ENCODE peak calls at places on chromosomes 3 and 15, in six cellular contexts. One of them, this sample, is unnamed.

GRCh38 chr3:15505412-15506165 is 15.9 kb downstream of the COLQ start:
- DNase-seq in AG04450: no peak
- DNase-seq in keratinocyte: no peak
- DNase-seq in cardiac muscle cell: no peak
- DNase-seq in psoas muscle: no peak
- DNase-seq in fibroblast of lung: no peak
- DNase-seq in this sample: no peak

GRCh38 chr3:115623414-115623868 is at the start of gene GAP43:
- DNase-seq in psoas muscle: peak
- DNase-seq in cardiac muscle cell: peak
- DNase-seq in fibroblast of lung: peak
- DNase-seq in AG04450: peak
- DNase-seq in keratinocyte: no peak
- DNase-seq in this sample: peak

GRCh38 chr15:92463826-92464225 is 70.1 kb downstream of the ST8SIA2 start:
- DNase-seq in cardiac muscle cell: no peak
- DNase-seq in fibroblast of lung: peak
- DNase-seq in AG04450: no peak
- DNase-seq in keratinocyte: no peak
- DNase-seq in psoas muscle: no peak
- DNase-seq in this sample: no peak

GRCh38 chr3:105401691-105402149 is 35.0 kb downstream of the ALCAM start:
- DNase-seq in psoas muscle: no peak
- DNase-seq in AG04450: no peak
- DNase-seq in fibroblast of lung: no peak
- DNase-seq in keratinocyte: no peak
- DNase-seq in cardiac muscle cell: no peak
- DNase-seq in this sample: peak

GRCh38 chr15:79007066-79007465 is 62.2 kb upstream of the CTSH start:
- DNase-seq in fibroblast of lung: peak
- DNase-seq in AG04450: no peak
- DNase-seq in keratinocyte: no peak
- DNase-seq in psoas muscle: no peak
- DNase-seq in cardiac muscle cell: peak
- DNase-seq in this sample: no peak

GRCh38 chr15:101068961-101069734 is 150.0 kb downstream of the LRRK1 start:
- DNase-seq in cardiac muscle cell: peak
- DNase-seq in fibroblast of lung: peak
- DNase-seq in keratinocyte: peak
- DNase-seq in psoas muscle: no peak
- DNase-seq in AG04450: no peak
- DNase-seq in this sample: peak

GRCh38 chr3:139134678-139135372 is 90.1 kb upstream of the PRR23C start:
- DNase-seq in psoas muscle: no peak
- DNase-seq in cardiac muscle cell: no peak
- DNase-seq in AG04450: no peak
- DNase-seq in keratinocyte: no peak
- DNase-seq in fibroblast of lung: no peak
- DNase-seq in this sample: peak

GRCh38 chr3:197298858-197299854 is 744 bp upstream of the DLG1 start:
- DNase-seq in psoas muscle: peak
- DNase-seq in AG04450: no peak
- DNase-seq in keratinocyte: no peak
- DNase-seq in cardiac muscle cell: peak
- DNase-seq in fibroblast of lung: no peak
- DNase-seq in this sample: peak

GRCh38 chr3:133695772-133696171 is 34.0 kb upstream of the TOPBP1 start:
- DNase-seq in psoas muscle: no peak
- DNase-seq in fibroblast of lung: no peak
- DNase-seq in cardiac muscle cell: no peak
- DNase-seq in keratinocyte: no peak
- DNase-seq in AG04450: no peak
- DNase-seq in this sample: no peak

GRCh38 chr3:67637255-67637900 is 17.0 kb downstream of the SUCLG2 start:
- DNase-seq in AG04450: no peak
- DNase-seq in cardiac muscle cell: no peak
- DNase-seq in psoas muscle: no peak
- DNase-seq in keratinocyte: no peak
- DNase-seq in fibroblast of lung: no peak
- DNase-seq in this sample: no peak

GRCh38 chr15:101534376-101534970 is 45.0 kb upstream of the PCSK6 start:
- DNase-seq in keratinocyte: no peak
- DNase-seq in cardiac muscle cell: no peak
- DNase-seq in fibroblast of lung: no peak
- DNase-seq in psoas muscle: no peak
- DNase-seq in AG04450: no peak
- DNase-seq in this sample: no peak

GRCh38 chr15:60591491-60592385 is 112.8 kb upstream of the ICE2 start:
- DNase-seq in AG04450: no peak
- DNase-seq in cardiac muscle cell: peak
- DNase-seq in fibroblast of lung: peak
- DNase-seq in keratinocyte: no peak
- DNase-seq in psoas muscle: peak
- DNase-seq in this sample: peak

GRCh38 chr3:14242490-14243311 is 64.1 kb downstream of the LSM3 start:
- DNase-seq in AG04450: no peak
- DNase-seq in fibroblast of lung: no peak
- DNase-seq in psoas muscle: no peak
- DNase-seq in keratinocyte: no peak
- DNase-seq in cardiac muscle cell: no peak
- DNase-seq in this sample: no peak

GRCh38 chr15:59741274-59741906 is 52.3 kb upstream of the BNIP2 start:
- DNase-seq in psoas muscle: no peak
- DNase-seq in cardiac muscle cell: peak
- DNase-seq in keratinocyte: no peak
- DNase-seq in AG04450: no peak
- DNase-seq in fibroblast of lung: peak
- DNase-seq in this sample: peak

GRCh38 chr3:112848196-112848595 is 1.5 kb upstream of the CD200R1L start:
- DNase-seq in keratinocyte: no peak
- DNase-seq in cardiac muscle cell: no peak
- DNase-seq in fibroblast of lung: no peak
- DNase-seq in psoas muscle: no peak
- DNase-seq in AG04450: no peak
- DNase-seq in this sample: no peak

GRCh38 chr3:126267169-126267975 is 87.0 kb upstream of the ALDH1L1 start:
- DNase-seq in keratinocyte: peak
- DNase-seq in AG04450: peak
- DNase-seq in cardiac muscle cell: peak
- DNase-seq in fibroblast of lung: peak
- DNase-seq in psoas muscle: peak
- DNase-seq in this sample: peak

GRCh38 chr15:52370010-52370409 is 74.4 kb upstream of the MYO5C start:
- DNase-seq in psoas muscle: no peak
- DNase-seq in AG04450: no peak
- DNase-seq in keratinocyte: no peak
- DNase-seq in cardiac muscle cell: no peak
- DNase-seq in fibroblast of lung: no peak
- DNase-seq in this sample: peak

GRCh38 chr15:68503791-68504720 is 72.1 kb upstream of the ITGA11 start:
- DNase-seq in AG04450: no peak
- DNase-seq in fibroblast of lung: peak
- DNase-seq in keratinocyte: no peak
- DNase-seq in cardiac muscle cell: no peak
- DNase-seq in psoas muscle: no peak
- DNase-seq in this sample: no peak

GRCh38 chr3:98699132-98699531 is 64.0 kb upstream of the ST3GAL6 start:
- DNase-seq in cardiac muscle cell: no peak
- DNase-seq in psoas muscle: no peak
- DNase-seq in keratinocyte: peak
- DNase-seq in AG04450: no peak
- DNase-seq in fibroblast of lung: no peak
- DNase-seq in this sample: no peak

GRCh38 chr3:196941846-196942225 is 492 bp downstream of the NCBP2 start:
- DNase-seq in fibroblast of lung: no peak
- DNase-seq in cardiac muscle cell: peak
- DNase-seq in psoas muscle: no peak
- DNase-seq in keratinocyte: no peak
- DNase-seq in AG04450: no peak
- DNase-seq in this sample: peak

GRCh38 chr3:189897406-189897805 is 223.3 kb downstream of the P3H2 start:
- DNase-seq in psoas muscle: no peak
- DNase-seq in keratinocyte: no peak
- DNase-seq in fibroblast of lung: no peak
- DNase-seq in cardiac muscle cell: no peak
- DNase-seq in AG04450: no peak
- DNase-seq in this sample: no peak

GRCh38 chr15:75900577-75900976 is 3.1 kb upstream of the FBXO22 start:
- DNase-seq in AG04450: no peak
- DNase-seq in fibroblast of lung: no peak
- DNase-seq in keratinocyte: no peak
- DNase-seq in cardiac muscle cell: no peak
- DNase-seq in psoas muscle: no peak
- DNase-seq in this sample: no peak

GRCh38 chr15:26260517-26261133 is 397.5 kb upstream of the ATP10A start:
- DNase-seq in psoas muscle: no peak
- DNase-seq in cardiac muscle cell: peak
- DNase-seq in AG04450: no peak
- DNase-seq in keratinocyte: no peak
- DNase-seq in fibroblast of lung: no peak
- DNase-seq in this sample: no peak

GRCh38 chr3:168095611-168096209 is at the start of gene GOLIM4:
- DNase-seq in fibroblast of lung: peak
- DNase-seq in AG04450: peak
- DNase-seq in cardiac muscle cell: peak
- DNase-seq in psoas muscle: peak
- DNase-seq in keratinocyte: peak
- DNase-seq in this sample: peak

GRCh38 chr15:64288577-64288976 is 67.4 kb downstream of the CSNK1G1 start:
- DNase-seq in AG04450: peak
- DNase-seq in psoas muscle: no peak
- DNase-seq in fibroblast of lung: peak
- DNase-seq in keratinocyte: no peak
- DNase-seq in cardiac muscle cell: no peak
- DNase-seq in this sample: no peak

DNA sequence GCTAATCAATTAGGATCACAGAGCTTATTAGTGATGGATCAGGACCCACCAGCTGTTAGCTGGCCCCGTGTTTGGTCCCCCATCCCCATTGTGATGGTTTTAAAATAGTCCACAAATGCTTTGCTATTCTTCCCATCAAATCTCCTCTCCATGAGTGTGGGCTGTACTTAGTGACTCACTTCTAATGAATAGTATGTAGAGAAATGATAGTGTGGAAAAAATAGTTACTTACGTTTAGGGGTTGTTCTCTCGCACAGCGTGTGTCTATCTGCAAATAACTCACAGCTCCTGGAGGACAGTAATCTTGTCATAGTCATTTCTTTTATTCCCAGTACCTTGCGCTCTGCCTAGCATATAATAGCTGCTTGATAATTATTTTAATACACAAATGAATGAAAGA is 74.2 kb upstream of the KLF13 start:
- DNase-seq in keratinocyte: no peak
- DNase-seq in psoas muscle: no peak
- DNase-seq in cardiac muscle cell: no peak
- DNase-seq in fibroblast of lung: no peak
- DNase-seq in AG04450: no peak
- DNase-seq in this sample: no peak
- H3K27ac ChIP-seq in keratinocyte: no peak
- H3K27ac ChIP-seq in psoas muscle: no peak
- H3K27ac ChIP-seq in cardiac muscle cell: no peak
- H3K27ac ChIP-seq in fibroblast of lung: no peak
- H3K27ac ChIP-seq in AG04450: no peak
- H3K27ac ChIP-seq in this sample: no peak

GRCh38 chr3:41095702-41096101 is 103.6 kb upstream of the CTNNB1 start:
- DNase-seq in cardiac muscle cell: no peak
- DNase-seq in fibroblast of lung: no peak
- DNase-seq in psoas muscle: no peak
- DNase-seq in keratinocyte: no peak
- DNase-seq in AG04450: no peak
- DNase-seq in this sample: no peak
- TF ChIP-seq CTCF in cardiac muscle cell: no peak
- TF ChIP-seq CTCF in fibroblast of lung: no peak
- TF ChIP-seq CTCF in psoas muscle: no peak
- TF ChIP-seq CTCF in keratinocyte: peak
- TF ChIP-seq CTCF in AG04450: no peak
- TF ChIP-seq CTCF in this sample: no peak

GRCh38 chr3:150216041-150216811 is 191.9 kb upstream of the TSC22D2 start:
- DNase-seq in cardiac muscle cell: peak
- DNase-seq in psoas muscle: peak
- DNase-seq in AG04450: no peak
- DNase-seq in fibroblast of lung: peak
- DNase-seq in keratinocyte: no peak
- DNase-seq in this sample: no peak

GRCh38 chr3:150218236-150218635 is 189.9 kb upstream of the TSC22D2 start:
- DNase-seq in keratinocyte: no peak
- DNase-seq in psoas muscle: no peak
- DNase-seq in cardiac muscle cell: no peak
- DNase-seq in AG04450: no peak
- DNase-seq in fibroblast of lung: no peak
- DNase-seq in this sample: no peak

GRCh38 chr3:150215616-150216015 is 192.5 kb upstream of the TSC22D2 start:
- DNase-seq in psoas muscle: no peak
- DNase-seq in cardiac muscle cell: no peak
- DNase-seq in keratinocyte: no peak
- DNase-seq in fibroblast of lung: peak
- DNase-seq in AG04450: no peak
- DNase-seq in this sample: no peak

GRCh38 chr3:150217691-150218090 is 190.4 kb upstream of the TSC22D2 start:
- DNase-seq in keratinocyte: no peak
- DNase-seq in psoas muscle: no peak
- DNase-seq in cardiac muscle cell: no peak
- DNase-seq in fibroblast of lung: no peak
- DNase-seq in AG04450: no peak
- DNase-seq in this sample: no peak

GRCh38 chr3:150216866-150217600 is 191.1 kb upstream of the TSC22D2 start:
- DNase-seq in psoas muscle: no peak
- DNase-seq in fibroblast of lung: no peak
- DNase-seq in cardiac muscle cell: no peak
- DNase-seq in keratinocyte: no peak
- DNase-seq in AG04450: no peak
- DNase-seq in this sample: no peak
- H3K27ac ChIP-seq in psoas muscle: peak
- H3K27ac ChIP-seq in fibroblast of lung: no peak
- H3K27ac ChIP-seq in cardiac muscle cell: peak
- H3K27ac ChIP-seq in keratinocyte: no peak
- H3K27ac ChIP-seq in AG04450: no peak
- H3K27ac ChIP-seq in this sample: no peak

GRCh38 chr15:58240191-58240932 is 102.2 kb downstream of the AQP9 start:
- DNase-seq in psoas muscle: no peak
- DNase-seq in fibroblast of lung: no peak
- DNase-seq in cardiac muscle cell: no peak
- DNase-seq in keratinocyte: no peak
- DNase-seq in AG04450: no peak
- DNase-seq in this sample: no peak
- TF ChIP-seq CTCF in psoas muscle: no peak
- TF ChIP-seq CTCF in fibroblast of lung: no peak
- TF ChIP-seq CTCF in cardiac muscle cell: no peak
- TF ChIP-seq CTCF in keratinocyte: no peak
- TF ChIP-seq CTCF in AG04450: no peak
- TF ChIP-seq CTCF in this sample: no peak

DNA sequence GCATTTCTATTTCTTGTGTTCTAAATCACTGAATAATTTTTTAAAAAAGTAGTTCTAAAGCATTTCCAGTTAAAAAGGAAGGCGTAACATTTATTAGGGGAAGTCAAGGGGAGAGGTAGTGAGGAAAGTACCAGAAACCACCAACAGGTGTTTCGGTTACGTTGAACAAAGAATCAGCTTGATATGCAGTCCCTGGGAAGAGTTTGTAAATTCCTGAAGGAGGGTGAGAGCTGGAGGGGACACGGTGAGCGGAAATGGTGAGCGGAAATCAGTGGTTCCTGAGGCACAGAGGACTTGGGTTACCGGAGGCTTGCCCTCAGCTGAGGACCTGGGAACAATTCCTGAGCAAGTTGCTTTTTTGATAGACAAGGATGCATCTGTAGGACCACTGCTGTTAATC is 17.8 kb downstream of the MAP2K1 start:
- DNase-seq in cardiac muscle cell: peak
- DNase-seq in psoas muscle: no peak
- DNase-seq in fibroblast of lung: no peak
- DNase-seq in AG04450: no peak
- DNase-seq in keratinocyte: no peak
- DNase-seq in this sample: no peak
- H3K27ac ChIP-seq in cardiac muscle cell: peak
- H3K27ac ChIP-seq in psoas muscle: peak
- H3K27ac ChIP-seq in fibroblast of lung: no peak
- H3K27ac ChIP-seq in AG04450: no peak
- H3K27ac ChIP-seq in keratinocyte: no peak
- H3K27ac ChIP-seq in this sample: no peak